ENCODE peak calls at places on chromosome 12, in six cellular contexts. Q is esophagus squamous epithelium; M is GM19239; S is neuronal stem cell; K is NB4; J is stimulated activated CD4-positive, alpha-beta T cell treated with anti-CD3 and anti-CD28 coated beads, Interleukin-1b, Interleukin-23, amount 100 ng/mL, for 1 hour. H is an unnamed sample.

GRCh38 chr12:66103011-66103913 is 27.3 kb downstream of the LLPH start:
- DNase-seq in Q (no peak), M (no peak), S (no peak), K (no peak), J (no peak), H (no peak)

GRCh38 chr12:31558521-31558920 is 32.4 kb downstream of the DENND5B start:
- DNase-seq in Q (no peak), M (no peak), S (no peak), K (no peak), J (no peak), H (no peak)

GRCh38 chr12:50400104-50400637 is 514 bp upstream of the LARP4 start:
- DNase-seq in Q (no peak), M (no peak), S (no peak), K (peak), J (no peak), H (no peak)

GRCh38 chr12:60059180-60059579 is 463.4 kb downstream of the SLC16A7 start:
- DNase-seq in Q (no peak), M (no peak), S (no peak), K (no peak), J (no peak), H (no peak)

GRCh38 chr12:55019784-55020183 is at the start of gene NEUROD4:
- DNase-seq in Q (no peak), M (no peak), S (peak), K (peak), J (no peak), H (peak)

GRCh38 chr12:108430245-108430644 is 84.8 kb upstream of the FICD start:
- DNase-seq in Q (no peak), M (no peak), S (no peak), K (no peak), J (no peak), H (no peak)

GRCh38 chr12:115158816-115159215 is 474.8 kb upstream of the TBX3 start:
- DNase-seq in Q (no peak), M (no peak), S (no peak), K (no peak), J (no peak), H (no peak)

GRCh38 chr12:30896461-30896860 is 30.1 kb upstream of the TSPAN11 start:
- DNase-seq in Q (no peak), M (no peak), S (no peak), K (no peak), J (no peak), H (no peak)

GRCh38 chr12:108773798-108774788 is 42.8 kb upstream of the CORO1C start:
- DNase-seq in Q (no peak), M (no peak), S (no peak), K (peak), J (no peak), H (no peak)

GRCh38 chr12:47557401-47557800 is 148.4 kb downstream of the RPAP3 start:
- DNase-seq in Q (no peak), M (no peak), S (no peak), K (no peak), J (no peak), H (peak)

GRCh38 chr12:12505544-12506501 is 56.8 kb downstream of the DUSP16 start:
- DNase-seq in Q (no peak), M (peak), S (no peak), K (no peak), J (no peak), H (no peak)

H was measured in G401.